ENCODE peak calls at places on chromosomes 2 and 18, in four cellular contexts. X is GM23248, O is HCT116, W is GM23338. K is an unnamed sample.

GRCh38 chr18:77059294-77059916 is 73.2 kb downstream of the MBP start:
- DNase-seq in O (peak), W (peak), X (peak), K (peak)

GRCh38 chr2:10770956-10771750 is 41.4 kb downstream of the PDIA6 start:
- DNase-seq in X (no peak), W (no peak), O (no peak), K (no peak)

GRCh38 chr2:44169155-44169898 is 652 bp downstream of the PPM1B start:
- DNase-seq in X (peak), O (no peak), W (peak), K (peak)

GRCh38 chr2:138365581-138365980 is 136.0 kb upstream of the SPOPL start:
- DNase-seq in O (no peak), X (no peak), W (no peak), K (no peak)

GRCh38 chr18:23487738-23488625 is 15.3 kb upstream of the RMC1 start:
- DNase-seq in X (peak), W (peak), O (no peak), K (peak)

GRCh38 chr2:128260239-128261138 is 58.2 kb downstream of the HS6ST1 start:
- DNase-seq in X (peak), O (peak), W (peak), K (peak)

GRCh38 chr2:82913566-82913965 is 1545.5 kb downstream of the SUCLG1 start:
- DNase-seq in W (no peak), O (no peak), X (no peak), K (no peak)

GRCh38 chr18:25039781-25040180 is 312.2 kb downstream of the ZNF521 start:
- DNase-seq in X (no peak), W (no peak), O (no peak), K (no peak)

GRCh38 chr2:144256996-144257707 is 262.8 kb downstream of the ZEB2 start:
- DNase-seq in X (peak), O (no peak), W (no peak), K (no peak)

GRCh38 chr2:172693529-172694185 is 42.0 kb upstream of the RAPGEF4 start:
- DNase-seq in O (no peak), X (peak), W (no peak), K (peak)

GRCh38 chr2:2847131-2847740 is 516.2 kb upstream of the MYT1L start:
- DNase-seq in W (no peak), X (no peak), O (no peak), K (no peak)

GRCh38 chr18:6627621-6628020 is 101.9 kb upstream of the ARHGAP28 start:
- DNase-seq in X (peak), O (no peak), W (no peak), K (no peak)

GRCh38 chr18:59268722-59269562 is 4.3 kb downstream of the RAX start:
- DNase-seq in W (peak), O (no peak), X (peak), K (peak)

GRCh38 chr2:11633923-11634478 is 36.0 kb downstream of the NTSR2 start:
- DNase-seq in O (no peak), X (no peak), W (no peak), K (no peak)

GRCh38 chr2:240581811-240582210 is 4.7 kb upstream of the CAPN10 start:
- DNase-seq in X (no peak), O (no peak), W (no peak), K (peak)

GRCh38 chr2:145095641-145096435 is 575.9 kb upstream of the ZEB2 start:
- DNase-seq in O (no peak), X (peak), W (no peak), K (peak)

GRCh38 chr2:39411186-39411944 is 25.7 kb downstream of the MAP4K3 start:
- DNase-seq in X (peak), W (no peak), O (peak), K (peak)

GRCh38 chr18:49613141-49613641 is 51.3 kb downstream of the LIPG start:
- DNase-seq in X (no peak), O (no peak), W (peak), K (no peak)

GRCh38 chr18:939167-939566 is 34.5 kb downstream of the ADCYAP1 start:
- DNase-seq in O (no peak), X (no peak), W (peak), K (peak)

GRCh38 chr2:221943078-221943810 is 355.6 kb downstream of the PAX3 start:
- DNase-seq in W (no peak), O (no peak), X (peak), K (peak)
- H2AFZ ChIP-seq in W (no peak), O (no peak), X (no peak), K (no peak)

GRCh38 chr2:176492583-176492982 is 223.3 kb downstream of the MTX2 start:
- DNase-seq in W (no peak), O (no peak), X (no peak), K (no peak)

GRCh38 chr2:176493909-176494308 is 224.7 kb downstream of the MTX2 start:
- DNase-seq in W (no peak), O (no peak), X (no peak), K (no peak)

GRCh38 chr2:176491172-176491904 is 222.1 kb downstream of the MTX2 start:
- DNase-seq in W (peak), O (no peak), X (peak), K (peak)

GRCh38 chr2:176494949-176495353 is 225.7 kb downstream of the MTX2 start:
- DNase-seq in X (peak), W (no peak), O (no peak), K (no peak)

DNA sequence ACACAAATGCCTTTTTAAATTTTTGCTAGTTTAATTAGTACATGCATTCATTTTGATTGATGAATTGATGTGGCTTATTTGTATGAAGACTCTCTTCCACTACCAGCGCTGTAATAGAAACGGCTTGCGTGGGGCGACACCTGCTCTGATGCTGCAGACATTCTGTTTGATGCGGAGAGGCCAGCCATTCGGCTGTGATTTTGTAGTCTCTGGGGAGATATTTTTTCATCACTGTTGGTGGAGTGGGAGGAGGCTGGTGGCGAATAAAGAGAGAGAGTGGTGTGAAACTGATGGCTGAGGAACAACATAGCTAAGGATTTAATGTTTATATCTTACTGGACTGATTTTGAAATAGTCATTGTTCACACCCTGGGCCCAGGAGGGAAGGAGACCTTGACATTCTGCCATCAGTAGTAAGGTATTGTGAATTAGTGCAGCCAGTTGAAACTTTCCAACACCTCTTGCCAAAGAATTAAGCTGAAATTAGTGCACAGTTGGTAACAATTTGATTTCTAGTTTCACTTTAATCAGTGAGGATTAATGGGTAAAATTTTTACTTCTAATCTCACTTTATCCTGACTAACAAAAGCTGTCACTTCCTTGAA is 224.1 kb downstream of the MTX2 start:
- DNase-seq in O (no peak), X (no peak), W (no peak), K (no peak)
- TF ChIP-seq EZH2phosphoT487 in O (no peak), X (no peak), W (no peak), K (no peak)

DNA sequence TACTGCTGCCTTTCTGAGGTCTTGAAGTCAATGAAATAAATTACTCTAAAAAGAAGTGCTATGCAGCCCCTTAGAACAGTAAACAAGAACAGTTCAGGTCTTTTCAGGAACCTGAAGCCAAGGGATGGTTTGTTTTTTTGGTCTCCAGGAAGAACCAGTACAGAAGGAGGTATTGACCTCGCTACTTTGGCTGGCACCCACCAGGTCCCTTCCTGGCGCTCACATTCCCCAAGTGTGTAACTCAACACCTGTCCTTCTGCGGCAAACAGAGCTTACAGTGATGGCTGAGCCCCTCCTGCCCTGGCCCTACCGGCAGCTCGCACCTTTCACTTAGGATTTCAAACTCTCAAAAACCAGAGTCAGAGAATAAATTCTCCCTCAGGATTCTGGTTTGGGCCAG is 51.9 kb downstream of the SETBP1 start:
- DNase-seq in W (peak), O (no peak), X (no peak), K (no peak)
- H2AFZ ChIP-seq in W (no peak), O (no peak), X (no peak), K (no peak)

GRCh38 chr2:200515155-200515554 is 5.3 kb upstream of the KCTD18 start:
- DNase-seq in O (no peak), W (no peak), X (no peak), K (no peak)

GRCh38 chr2:200507179-200507578 is 2.7 kb downstream of the KCTD18 start:
- DNase-seq in O (no peak), W (no peak), X (no peak), K (peak)

GRCh38 chr2:200506679-200507078 is 3.2 kb downstream of the KCTD18 start:
- DNase-seq in X (no peak), O (no peak), W (no peak), K (no peak)

GRCh38 chr2:200509608-200510433 is at the start of gene KCTD18:
- DNase-seq in X (peak), W (peak), O (peak), K (peak)

GRCh38 chr2:200509227-200509607 is 651 bp downstream of the KCTD18 start:
- DNase-seq in X (peak), W (peak), O (no peak), K (no peak)
- TF ChIP-seq EZH2phosphoT487 in X (no peak), W (no peak), O (no peak), K (no peak)

GRCh38 chr2:237673130-237673921 is 45.9 kb downstream of the LRRFIP1 start:
- DNase-seq in W (peak), O (peak), X (peak), K (peak)

GRCh38 chr2:237672731-237673129 is 45.3 kb downstream of the LRRFIP1 start:
- DNase-seq in O (no peak), X (no peak), W (no peak), K (no peak)

GRCh38 chr2:237674731-237675276 is 47.4 kb downstream of the LRRFIP1 start:
- DNase-seq in W (peak), O (no peak), X (peak), K (peak)

GRCh38 chr2:237677951-237678481 is 50.6 kb downstream of the LRRFIP1 start:
- DNase-seq in O (no peak), X (peak), W (no peak), K (no peak)

GRCh38 chr2:237675326-237675725 is 47.9 kb downstream of the LRRFIP1 start:
- DNase-seq in O (no peak), X (no peak), W (no peak), K (no peak)
- H2AFZ ChIP-seq in O (peak), X (peak), W (no peak), K (peak)

K was measured in PC-3.